ENCODE peak calls at places on chromosome 11, in four cellular contexts. One of them, this sample, is unnamed.

GRCh38 chr11:128467610-128468041 is 119.7 kb downstream of the ETS1 start:
- DNase-seq in CD4-positive, CD25-positive, alpha-beta regulatory T cell: no peak
- DNase-seq in sigmoid colon: peak
- DNase-seq in HFF-Myc: peak
- DNase-seq in this sample: no peak

GRCh38 chr11:119315139-119316016 is 1.6 kb downstream of the MCAM start:
- DNase-seq in CD4-positive, CD25-positive, alpha-beta regulatory T cell: peak
- DNase-seq in sigmoid colon: peak
- DNase-seq in HFF-Myc: no peak
- DNase-seq in this sample: no peak

GRCh38 chr11:102546427-102546826 is 15.9 kb upstream of the MMP7 start:
- DNase-seq in CD4-positive, CD25-positive, alpha-beta regulatory T cell: no peak
- DNase-seq in sigmoid colon: no peak
- DNase-seq in HFF-Myc: no peak
- DNase-seq in this sample: no peak

GRCh38 chr11:12808519-12808918 is 134.3 kb downstream of the TEAD1 start:
- DNase-seq in CD4-positive, CD25-positive, alpha-beta regulatory T cell: no peak
- DNase-seq in sigmoid colon: no peak
- DNase-seq in HFF-Myc: no peak
- DNase-seq in this sample: no peak

GRCh38 chr11:112073941-112074811 is at the start of the genes NKAPD1 and PIH1D2:
- DNase-seq in CD4-positive, CD25-positive, alpha-beta regulatory T cell: peak
- DNase-seq in sigmoid colon: peak
- DNase-seq in HFF-Myc: peak
- DNase-seq in this sample: peak

GRCh38 chr11:100810146-100810545 is 123.1 kb downstream of the ARHGAP42 start:
- DNase-seq in CD4-positive, CD25-positive, alpha-beta regulatory T cell: no peak
- DNase-seq in sigmoid colon: no peak
- DNase-seq in HFF-Myc: no peak
- DNase-seq in this sample: no peak

GRCh38 chr11:831132-831864 is 1.5 kb upstream of the CD151 start:
- DNase-seq in CD4-positive, CD25-positive, alpha-beta regulatory T cell: no peak
- DNase-seq in sigmoid colon: no peak
- DNase-seq in HFF-Myc: no peak
- DNase-seq in this sample: no peak

GRCh38 chr11:98601181-98601773 is 419.5 kb upstream of the CNTN5 start:
- DNase-seq in CD4-positive, CD25-positive, alpha-beta regulatory T cell: no peak
- DNase-seq in sigmoid colon: peak
- DNase-seq in HFF-Myc: no peak
- DNase-seq in this sample: no peak

GRCh38 chr11:95925011-95925410 is 1.1 kb upstream of the MTMR2 start:
- DNase-seq in CD4-positive, CD25-positive, alpha-beta regulatory T cell: peak
- DNase-seq in sigmoid colon: no peak
- DNase-seq in HFF-Myc: no peak
- DNase-seq in this sample: no peak

GRCh38 chr11:74462009-74462408 is 5.3 kb downstream of the KCNE3 start:
- DNase-seq in CD4-positive, CD25-positive, alpha-beta regulatory T cell: no peak
- DNase-seq in sigmoid colon: peak
- DNase-seq in HFF-Myc: no peak
- DNase-seq in this sample: no peak

GRCh38 chr11:1050581-1051355 is 14.2 kb upstream of the MUC6 start:
- DNase-seq in CD4-positive, CD25-positive, alpha-beta regulatory T cell: peak
- DNase-seq in sigmoid colon: peak
- DNase-seq in HFF-Myc: peak
- DNase-seq in this sample: no peak

GRCh38 chr11:84091212-84091986 is 805.2 kb upstream of the CCDC90B start:
- DNase-seq in CD4-positive, CD25-positive, alpha-beta regulatory T cell: no peak
- DNase-seq in sigmoid colon: no peak
- DNase-seq in HFF-Myc: no peak
- DNase-seq in this sample: no peak

GRCh38 chr11:76148207-76148606 is 58.1 kb downstream of the WNT11 start:
- DNase-seq in CD4-positive, CD25-positive, alpha-beta regulatory T cell: no peak
- DNase-seq in sigmoid colon: no peak
- DNase-seq in HFF-Myc: no peak
- DNase-seq in this sample: no peak

GRCh38 chr11:96340555-96340885 is 2.5 kb downstream of the MAML2 start:
- DNase-seq in CD4-positive, CD25-positive, alpha-beta regulatory T cell: no peak
- DNase-seq in sigmoid colon: no peak
- DNase-seq in HFF-Myc: no peak
- DNase-seq in this sample: no peak

GRCh38 chr11:44338721-44339529 is 29.0 kb upstream of the ALX4 start:
- DNase-seq in CD4-positive, CD25-positive, alpha-beta regulatory T cell: no peak
- DNase-seq in sigmoid colon: no peak
- DNase-seq in HFF-Myc: no peak
- DNase-seq in this sample: no peak

GRCh38 chr11:17813391-17814059 is 78.9 kb downstream of the KCNC1 start:
- DNase-seq in CD4-positive, CD25-positive, alpha-beta regulatory T cell: no peak
- DNase-seq in sigmoid colon: no peak
- DNase-seq in HFF-Myc: no peak
- DNase-seq in this sample: no peak

GRCh38 chr11:2581151-2581930 is 118.5 kb downstream of the KCNQ1OT1 start:
- DNase-seq in CD4-positive, CD25-positive, alpha-beta regulatory T cell: no peak
- DNase-seq in sigmoid colon: peak
- DNase-seq in HFF-Myc: no peak
- DNase-seq in this sample: no peak

GRCh38 chr11:77233011-77233410 is 68.5 kb downstream of the GDPD4 start:
- DNase-seq in CD4-positive, CD25-positive, alpha-beta regulatory T cell: no peak
- DNase-seq in sigmoid colon: no peak
- DNase-seq in HFF-Myc: no peak
- DNase-seq in this sample: no peak

GRCh38 chr11:65871811-65872548 is 620 bp downstream of the EFEMP2 start:
- DNase-seq in CD4-positive, CD25-positive, alpha-beta regulatory T cell: no peak
- DNase-seq in sigmoid colon: peak
- DNase-seq in HFF-Myc: no peak
- DNase-seq in this sample: no peak

GRCh38 chr11:134668076-134668475 is 256.0 kb upstream of the B3GAT1 start:
- DNase-seq in CD4-positive, CD25-positive, alpha-beta regulatory T cell: no peak
- DNase-seq in sigmoid colon: peak
- DNase-seq in HFF-Myc: no peak
- DNase-seq in this sample: no peak

GRCh38 chr11:1755344-1756023 is 5.1 kb upstream of the IFITM10 start:
- DNase-seq in CD4-positive, CD25-positive, alpha-beta regulatory T cell: peak
- DNase-seq in sigmoid colon: no peak
- DNase-seq in HFF-Myc: no peak
- DNase-seq in this sample: no peak

GRCh38 chr11:16881074-16881709 is 133.0 kb downstream of the PLEKHA7 start:
- DNase-seq in CD4-positive, CD25-positive, alpha-beta regulatory T cell: no peak
- DNase-seq in sigmoid colon: peak
- DNase-seq in HFF-Myc: no peak
- DNase-seq in this sample: no peak

GRCh38 chr11:131977854-131978253 is 607.4 kb downstream of the NTM start:
- DNase-seq in CD4-positive, CD25-positive, alpha-beta regulatory T cell: no peak
- DNase-seq in sigmoid colon: no peak
- DNase-seq in HFF-Myc: no peak
- DNase-seq in this sample: no peak
- H3K4me3 ChIP-seq in CD4-positive, CD25-positive, alpha-beta regulatory T cell: no peak
- H3K4me3 ChIP-seq in sigmoid colon: no peak
- H3K4me3 ChIP-seq in HFF-Myc: no peak
- H3K4me3 ChIP-seq in this sample: no peak

GRCh38 chr11:19433791-19434190 is 193.0 kb upstream of the E2F8 start:
- DNase-seq in CD4-positive, CD25-positive, alpha-beta regulatory T cell: no peak
- DNase-seq in sigmoid colon: no peak
- DNase-seq in HFF-Myc: no peak
- DNase-seq in this sample: no peak

GRCh38 chr11:19433367-19433766 is 192.6 kb upstream of the E2F8 start:
- DNase-seq in CD4-positive, CD25-positive, alpha-beta regulatory T cell: no peak
- DNase-seq in sigmoid colon: no peak
- DNase-seq in HFF-Myc: no peak
- DNase-seq in this sample: no peak

GRCh38 chr11:19436932-19437331 is 196.2 kb upstream of the E2F8 start:
- DNase-seq in CD4-positive, CD25-positive, alpha-beta regulatory T cell: no peak
- DNase-seq in sigmoid colon: no peak
- DNase-seq in HFF-Myc: no peak
- DNase-seq in this sample: no peak

GRCh38 chr11:19437760-19438159 is 197.0 kb upstream of the E2F8 start:
- DNase-seq in CD4-positive, CD25-positive, alpha-beta regulatory T cell: no peak
- DNase-seq in sigmoid colon: no peak
- DNase-seq in HFF-Myc: no peak
- DNase-seq in this sample: no peak

GRCh38 chr11:19435306-19435989 is 194.7 kb upstream of the E2F8 start:
- DNase-seq in CD4-positive, CD25-positive, alpha-beta regulatory T cell: no peak
- DNase-seq in sigmoid colon: no peak
- DNase-seq in HFF-Myc: no peak
- DNase-seq in this sample: no peak
- H3K4me3 ChIP-seq in CD4-positive, CD25-positive, alpha-beta regulatory T cell: no peak
- H3K4me3 ChIP-seq in sigmoid colon: no peak
- H3K4me3 ChIP-seq in HFF-Myc: no peak
- H3K4me3 ChIP-seq in this sample: no peak

GRCh38 chr11:72239849-72240460 is 4.0 kb downstream of the PHOX2A start:
- DNase-seq in CD4-positive, CD25-positive, alpha-beta regulatory T cell: no peak
- DNase-seq in sigmoid colon: peak
- DNase-seq in HFF-Myc: no peak
- DNase-seq in this sample: no peak
- H3K4me3 ChIP-seq in CD4-positive, CD25-positive, alpha-beta regulatory T cell: no peak
- H3K4me3 ChIP-seq in sigmoid colon: peak
- H3K4me3 ChIP-seq in HFF-Myc: peak
- H3K4me3 ChIP-seq in this sample: no peak

GRCh38 chr11:92222701-92223100 is 1.9 kb upstream of the FAT3 start:
- DNase-seq in CD4-positive, CD25-positive, alpha-beta regulatory T cell: no peak
- DNase-seq in sigmoid colon: no peak
- DNase-seq in HFF-Myc: no peak
- DNase-seq in this sample: no peak

GRCh38 chr11:92225206-92225562 is 566 bp downstream of the FAT3 start:
- DNase-seq in CD4-positive, CD25-positive, alpha-beta regulatory T cell: no peak
- DNase-seq in sigmoid colon: no peak
- DNase-seq in HFF-Myc: no peak
- DNase-seq in this sample: no peak

GRCh38 chr11:92225563-92226308 is 1.1 kb downstream of the FAT3 start:
- DNase-seq in CD4-positive, CD25-positive, alpha-beta regulatory T cell: no peak
- DNase-seq in sigmoid colon: peak
- DNase-seq in HFF-Myc: no peak
- DNase-seq in this sample: no peak

GRCh38 chr11:92226331-92227232 is 2.0 kb downstream of the FAT3 start:
- DNase-seq in CD4-positive, CD25-positive, alpha-beta regulatory T cell: no peak
- DNase-seq in sigmoid colon: no peak
- DNase-seq in HFF-Myc: no peak
- DNase-seq in this sample: no peak

GRCh38 chr11:92224394-92225205 is at the start of gene FAT3:
- DNase-seq in CD4-positive, CD25-positive, alpha-beta regulatory T cell: no peak
- DNase-seq in sigmoid colon: peak
- DNase-seq in HFF-Myc: no peak
- DNase-seq in this sample: no peak
- H3K4me3 ChIP-seq in CD4-positive, CD25-positive, alpha-beta regulatory T cell: no peak
- H3K4me3 ChIP-seq in sigmoid colon: peak
- H3K4me3 ChIP-seq in HFF-Myc: peak
- H3K4me3 ChIP-seq in this sample: peak